ENCODE peak calls at places on chromosomes 12 and 14, in eight cellular contexts. One of them, this sample, is unnamed.

GRCh38 chr14:94360945-94361565 is 27.3 kb downstream of the SERPINA1 start:
- DNase-seq in HepG2: peak
- DNase-seq in HCT116: no peak
- DNase-seq in GM12878: no peak
- DNase-seq in H1: no peak
- DNase-seq in A549: no peak
- DNase-seq in IMR-90: no peak
- DNase-seq in SK-N-SH: no peak
- DNase-seq in this sample: no peak

GRCh38 chr12:96108321-96108720 is 72.9 kb upstream of the LTA4H start:
- DNase-seq in IMR-90: no peak
- DNase-seq in HCT116: no peak
- DNase-seq in H1: no peak
- DNase-seq in HepG2: no peak
- DNase-seq in A549: peak
- DNase-seq in SK-N-SH: no peak
- DNase-seq in GM12878: no peak
- DNase-seq in this sample: peak

GRCh38 chr12:109752117-109753053 is 38.8 kb downstream of the FAM222A start:
- DNase-seq in HCT116: no peak
- DNase-seq in GM12878: no peak
- DNase-seq in IMR-90: no peak
- DNase-seq in A549: no peak
- DNase-seq in SK-N-SH: peak
- DNase-seq in HepG2: peak
- DNase-seq in H1: no peak
- DNase-seq in this sample: no peak

GRCh38 chr12:64742371-64742770 is 16.8 kb downstream of the GNS start:
- DNase-seq in HCT116: no peak
- DNase-seq in HepG2: no peak
- DNase-seq in IMR-90: no peak
- DNase-seq in H1: no peak
- DNase-seq in GM12878: no peak
- DNase-seq in A549: no peak
- DNase-seq in SK-N-SH: no peak
- DNase-seq in this sample: no peak

GRCh38 chr14:74922752-74923401 is at the start of gene RPS6KL1:
- DNase-seq in HepG2: peak
- DNase-seq in H1: peak
- DNase-seq in A549: peak
- DNase-seq in IMR-90: peak
- DNase-seq in HCT116: peak
- DNase-seq in SK-N-SH: peak
- DNase-seq in GM12878: no peak
- DNase-seq in this sample: peak

GRCh38 chr14:51490205-51490604 is 161.5 kb upstream of the FRMD6 start:
- DNase-seq in A549: peak
- DNase-seq in SK-N-SH: no peak
- DNase-seq in HepG2: no peak
- DNase-seq in H1: no peak
- DNase-seq in IMR-90: peak
- DNase-seq in HCT116: no peak
- DNase-seq in GM12878: no peak
- DNase-seq in this sample: no peak

GRCh38 chr12:122182887-122183587 is at the start of gene LRRC43:
- DNase-seq in GM12878: no peak
- DNase-seq in HCT116: no peak
- DNase-seq in HepG2: no peak
- DNase-seq in SK-N-SH: peak
- DNase-seq in A549: no peak
- DNase-seq in IMR-90: no peak
- DNase-seq in H1: peak
- DNase-seq in this sample: no peak

GRCh38 chr12:116337312-116337711 is 59.8 kb upstream of the MED13L start:
- DNase-seq in SK-N-SH: no peak
- DNase-seq in A549: no peak
- DNase-seq in IMR-90: no peak
- DNase-seq in HepG2: no peak
- DNase-seq in GM12878: no peak
- DNase-seq in H1: no peak
- DNase-seq in HCT116: no peak
- DNase-seq in this sample: no peak

GRCh38 chr12:132513070-132513398 is 23.1 kb downstream of the FBRSL1 start:
- DNase-seq in A549: no peak
- DNase-seq in HCT116: no peak
- DNase-seq in SK-N-SH: no peak
- DNase-seq in IMR-90: peak
- DNase-seq in H1: no peak
- DNase-seq in HepG2: no peak
- DNase-seq in GM12878: no peak
- DNase-seq in this sample: no peak

GRCh38 chr12:42090899-42091298 is 53.8 kb downstream of the GXYLT1 start:
- DNase-seq in HepG2: no peak
- DNase-seq in SK-N-SH: no peak
- DNase-seq in A549: no peak
- DNase-seq in H1: no peak
- DNase-seq in GM12878: no peak
- DNase-seq in IMR-90: peak
- DNase-seq in HCT116: no peak
- DNase-seq in this sample: no peak

GRCh38 chr12:66329941-66330340 is 27.6 kb downstream of the HELB start:
- DNase-seq in HepG2: no peak
- DNase-seq in GM12878: no peak
- DNase-seq in H1: no peak
- DNase-seq in IMR-90: peak
- DNase-seq in A549: no peak
- DNase-seq in HCT116: no peak
- DNase-seq in SK-N-SH: no peak
- DNase-seq in this sample: no peak

GRCh38 chr12:26276709-26277108 is 81.3 kb downstream of the SSPN start:
- DNase-seq in H1: no peak
- DNase-seq in HepG2: no peak
- DNase-seq in HCT116: no peak
- DNase-seq in GM12878: no peak
- DNase-seq in SK-N-SH: no peak
- DNase-seq in IMR-90: no peak
- DNase-seq in A549: no peak
- DNase-seq in this sample: no peak

GRCh38 chr12:26273811-26274210 is 78.4 kb downstream of the SSPN start:
- DNase-seq in IMR-90: no peak
- DNase-seq in HepG2: no peak
- DNase-seq in A549: no peak
- DNase-seq in HCT116: no peak
- DNase-seq in GM12878: no peak
- DNase-seq in SK-N-SH: no peak
- DNase-seq in H1: no peak
- DNase-seq in this sample: peak

GRCh38 chr12:26271889-26272492 is 76.6 kb downstream of the SSPN start:
- DNase-seq in HepG2: no peak
- DNase-seq in GM12878: peak
- DNase-seq in SK-N-SH: no peak
- DNase-seq in A549: peak
- DNase-seq in HCT116: no peak
- DNase-seq in H1: no peak
- DNase-seq in IMR-90: peak
- DNase-seq in this sample: no peak

GRCh38 chr12:26275313-26276257 is 80.2 kb downstream of the SSPN start:
- DNase-seq in A549: peak
- DNase-seq in GM12878: no peak
- DNase-seq in H1: no peak
- DNase-seq in HepG2: peak
- DNase-seq in HCT116: no peak
- DNase-seq in SK-N-SH: no peak
- DNase-seq in IMR-90: no peak
- DNase-seq in this sample: no peak

DNA sequence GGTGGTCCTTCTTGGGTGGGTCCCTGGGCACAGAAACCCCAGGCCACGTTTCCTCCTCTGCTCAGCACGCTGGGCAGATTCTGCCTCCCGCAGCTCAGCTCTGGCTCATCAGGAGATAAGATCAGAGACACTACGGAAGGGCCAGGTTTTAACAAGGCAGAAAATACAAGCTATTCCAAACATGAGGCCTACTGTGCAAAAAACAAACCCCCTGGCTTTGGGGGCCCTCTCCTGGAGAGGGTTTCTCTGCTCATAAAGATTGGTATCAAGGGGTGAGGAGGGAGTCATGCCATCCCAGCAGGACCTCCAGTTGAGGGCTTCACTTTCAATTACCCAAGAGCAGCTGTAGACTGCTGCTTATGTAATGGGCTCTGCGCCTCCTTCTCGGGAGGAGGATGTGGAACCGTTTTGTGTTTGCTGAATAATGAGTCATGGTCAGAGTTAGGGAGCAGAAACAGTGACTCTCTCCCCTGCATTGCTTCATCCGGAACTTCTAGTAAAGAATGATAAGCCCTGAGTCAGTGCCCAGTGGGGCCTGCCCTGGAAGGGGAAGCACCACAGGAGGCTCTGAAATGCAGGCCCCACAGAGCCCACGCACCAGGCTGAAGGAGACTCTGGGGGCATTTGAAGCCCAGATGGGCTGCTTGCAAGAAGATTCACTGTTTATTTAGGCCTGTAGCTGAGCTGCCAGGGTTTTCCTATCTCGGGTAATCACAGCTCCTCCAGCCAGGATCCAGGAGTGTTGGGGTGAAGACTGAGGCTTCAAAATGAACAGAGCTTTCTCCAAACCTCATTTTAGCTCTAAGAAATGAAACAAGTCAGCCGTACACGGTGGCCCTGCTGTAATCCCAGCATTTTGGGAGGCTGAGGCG is 79.3 kb downstream of the SSPN start:
- DNase-seq in H1: no peak
- DNase-seq in GM12878: peak
- DNase-seq in HepG2: peak
- DNase-seq in HCT116: peak
- DNase-seq in IMR-90: peak
- DNase-seq in A549: peak
- DNase-seq in SK-N-SH: peak
- DNase-seq in this sample: peak
- TF ChIP-seq RAD21 in H1: peak
- TF ChIP-seq RAD21 in GM12878: peak
- TF ChIP-seq RAD21 in HepG2: no peak
- TF ChIP-seq RAD21 in HCT116: no peak
- TF ChIP-seq RAD21 in IMR-90: peak
- TF ChIP-seq RAD21 in A549: peak
- TF ChIP-seq RAD21 in SK-N-SH: peak
- TF ChIP-seq RAD21 in this sample: peak

DNA sequence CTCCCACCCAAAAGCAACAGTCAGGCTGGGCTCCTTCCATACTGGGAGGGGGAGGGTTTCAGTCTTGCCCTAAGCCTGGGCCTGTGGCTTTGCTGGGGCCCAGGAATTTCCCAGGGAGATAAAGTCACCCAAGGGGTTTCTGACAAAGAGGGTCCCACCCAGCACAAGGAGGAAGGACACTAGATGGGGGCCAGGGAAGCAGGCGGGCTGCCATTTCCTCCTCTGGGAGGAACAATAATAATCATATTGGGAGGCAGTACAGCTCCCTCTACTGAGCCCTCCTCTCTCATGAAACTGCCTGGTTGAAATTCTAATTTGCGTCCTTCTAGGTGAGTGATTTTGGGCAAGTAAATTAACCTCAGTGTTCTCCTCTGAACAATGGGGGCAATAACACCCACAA is 7.9 kb downstream of the SLC8B1 start:
- DNase-seq in GM12878: no peak
- DNase-seq in IMR-90: no peak
- DNase-seq in A549: no peak
- DNase-seq in HCT116: no peak
- DNase-seq in SK-N-SH: no peak
- DNase-seq in HepG2: no peak
- DNase-seq in H1: no peak
- DNase-seq in this sample: no peak
- TF ChIP-seq RAD21 in GM12878: no peak
- TF ChIP-seq RAD21 in IMR-90: no peak
- TF ChIP-seq RAD21 in A549: no peak
- TF ChIP-seq RAD21 in HCT116: no peak
- TF ChIP-seq RAD21 in SK-N-SH: peak
- TF ChIP-seq RAD21 in HepG2: no peak
- TF ChIP-seq RAD21 in H1: no peak
- TF ChIP-seq RAD21 in this sample: no peak

GRCh38 chr14:80940146-80940545 is 1.4 kb downstream of the CEP128 start:
- DNase-seq in HCT116: no peak
- DNase-seq in H1: no peak
- DNase-seq in HepG2: no peak
- DNase-seq in SK-N-SH: no peak
- DNase-seq in GM12878: no peak
- DNase-seq in IMR-90: no peak
- DNase-seq in A549: no peak
- DNase-seq in this sample: no peak
- TF ChIP-seq RAD21 in HCT116: no peak
- TF ChIP-seq RAD21 in H1: no peak
- TF ChIP-seq RAD21 in HepG2: no peak
- TF ChIP-seq RAD21 in SK-N-SH: no peak
- TF ChIP-seq RAD21 in GM12878: no peak
- TF ChIP-seq RAD21 in IMR-90: no peak
- TF ChIP-seq RAD21 in A549: no peak
- TF ChIP-seq RAD21 in this sample: no peak

GRCh38 chr12:58299371-58299770 is 358.0 kb downstream of the ATP23 start:
- DNase-seq in HepG2: no peak
- DNase-seq in IMR-90: no peak
- DNase-seq in GM12878: no peak
- DNase-seq in HCT116: no peak
- DNase-seq in SK-N-SH: no peak
- DNase-seq in H1: no peak
- DNase-seq in A549: no peak
- DNase-seq in this sample: no peak

GRCh38 chr12:58298793-58299192 is 357.4 kb downstream of the ATP23 start:
- DNase-seq in HCT116: no peak
- DNase-seq in H1: no peak
- DNase-seq in SK-N-SH: no peak
- DNase-seq in GM12878: no peak
- DNase-seq in IMR-90: no peak
- DNase-seq in HepG2: no peak
- DNase-seq in A549: no peak
- DNase-seq in this sample: no peak

GRCh38 chr12:58301337-58302122 is 360.2 kb downstream of the ATP23 start:
- DNase-seq in GM12878: no peak
- DNase-seq in IMR-90: no peak
- DNase-seq in HepG2: no peak
- DNase-seq in HCT116: no peak
- DNase-seq in SK-N-SH: no peak
- DNase-seq in H1: no peak
- DNase-seq in A549: no peak
- DNase-seq in this sample: no peak

GRCh38 chr12:58306266-58306995 is 365.1 kb downstream of the ATP23 start:
- DNase-seq in HepG2: no peak
- DNase-seq in HCT116: no peak
- DNase-seq in A549: no peak
- DNase-seq in SK-N-SH: no peak
- DNase-seq in GM12878: no peak
- DNase-seq in IMR-90: no peak
- DNase-seq in H1: no peak
- DNase-seq in this sample: no peak

DNA sequence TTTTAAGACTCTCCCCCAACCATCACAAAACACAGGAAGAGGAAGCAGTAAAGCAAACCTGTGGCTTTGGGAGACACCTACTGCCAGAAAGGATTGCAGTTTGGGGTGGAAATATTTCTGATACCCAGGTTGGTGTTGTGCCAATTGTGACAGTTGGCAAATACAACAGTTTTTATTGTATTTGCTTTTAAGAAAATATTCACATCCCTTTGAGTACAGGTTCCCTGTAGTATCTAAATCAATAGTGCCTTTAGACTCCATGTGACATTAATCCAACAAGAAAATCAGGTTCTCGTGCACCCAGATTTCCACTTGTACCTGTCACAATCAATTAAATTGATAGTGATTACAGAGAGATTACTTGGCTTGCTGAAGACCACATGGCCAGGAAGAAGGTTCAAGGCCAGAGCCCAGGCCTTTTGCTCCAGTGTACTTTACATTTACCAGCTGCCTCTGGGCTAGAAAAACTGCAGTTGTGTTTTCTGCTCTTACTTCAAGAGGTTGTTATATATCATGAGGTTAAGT is 361.2 kb downstream of the ATP23 start:
- DNase-seq in GM12878: no peak
- DNase-seq in HepG2: no peak
- DNase-seq in H1: no peak
- DNase-seq in SK-N-SH: no peak
- DNase-seq in HCT116: no peak
- DNase-seq in A549: peak
- DNase-seq in IMR-90: no peak
- DNase-seq in this sample: no peak
- TF ChIP-seq RAD21 in GM12878: no peak
- TF ChIP-seq RAD21 in HepG2: no peak
- TF ChIP-seq RAD21 in H1: peak
- TF ChIP-seq RAD21 in SK-N-SH: no peak
- TF ChIP-seq RAD21 in HCT116: peak
- TF ChIP-seq RAD21 in A549: peak
- TF ChIP-seq RAD21 in IMR-90: no peak
- TF ChIP-seq RAD21 in this sample: no peak